ENCODE peak calls at places on chromosomes 5 and 9, in ten cellular contexts. One of them, this sample, is unnamed.

GRCh38 chr9:91047529-91047928 is 245.9 kb downstream of the SYK start:
- DNase-seq in activated CD4-positive, alpha-beta T cell treated with anti-CD3 and anti-CD28 coated beads for 24 hours: peak
- DNase-seq in stimulated activated naive CD4-positive, alpha-beta T cell: no peak
- DNase-seq in memory B cell: no peak
- DNase-seq in activated effector memory CD4-positive, alpha-beta T cell treated with anti-CD3 and anti-CD28 coated beads, Interleukin-2, amount 50 U/mL, for 16 hours: peak
- DNase-seq in lung: no peak
- DNase-seq in lower lobe of right lung: no peak
- DNase-seq in AG09319: no peak
- DNase-seq in B cell: no peak
- DNase-seq in activated CD8-positive, alpha-beta memory T cell treated with anti-CD3 and anti-CD28 coated beads, Interleukin-2, amount 10 ng/mL, durations not matched to agents 7 days and 5 days: peak
- DNase-seq in this sample: no peak

GRCh38 chr9:69325409-69326212 is 596 bp downstream of the ENTREP1 start:
- DNase-seq in activated effector memory CD4-positive, alpha-beta T cell treated with anti-CD3 and anti-CD28 coated beads, Interleukin-2, amount 50 U/mL, for 16 hours: no peak
- DNase-seq in activated CD8-positive, alpha-beta memory T cell treated with anti-CD3 and anti-CD28 coated beads, Interleukin-2, amount 10 ng/mL, durations not matched to agents 7 days and 5 days: no peak
- DNase-seq in B cell: no peak
- DNase-seq in lower lobe of right lung: peak
- DNase-seq in activated CD4-positive, alpha-beta T cell treated with anti-CD3 and anti-CD28 coated beads for 24 hours: no peak
- DNase-seq in AG09319: no peak
- DNase-seq in lung: no peak
- DNase-seq in stimulated activated naive CD4-positive, alpha-beta T cell: no peak
- DNase-seq in memory B cell: no peak
- DNase-seq in this sample: no peak

GRCh38 chr9:5633243-5633642 is 4.3 kb downstream of the RIC1 start:
- DNase-seq in AG09319: no peak
- DNase-seq in activated effector memory CD4-positive, alpha-beta T cell treated with anti-CD3 and anti-CD28 coated beads, Interleukin-2, amount 50 U/mL, for 16 hours: no peak
- DNase-seq in memory B cell: no peak
- DNase-seq in stimulated activated naive CD4-positive, alpha-beta T cell: no peak
- DNase-seq in activated CD8-positive, alpha-beta memory T cell treated with anti-CD3 and anti-CD28 coated beads, Interleukin-2, amount 10 ng/mL, durations not matched to agents 7 days and 5 days: no peak
- DNase-seq in lung: no peak
- DNase-seq in activated CD4-positive, alpha-beta T cell treated with anti-CD3 and anti-CD28 coated beads for 24 hours: no peak
- DNase-seq in lower lobe of right lung: no peak
- DNase-seq in B cell: no peak
- DNase-seq in this sample: no peak

GRCh38 chr9:32899181-32899580 is 102.2 kb downstream of the APTX start:
- DNase-seq in AG09319: no peak
- DNase-seq in lower lobe of right lung: no peak
- DNase-seq in lung: no peak
- DNase-seq in activated effector memory CD4-positive, alpha-beta T cell treated with anti-CD3 and anti-CD28 coated beads, Interleukin-2, amount 50 U/mL, for 16 hours: no peak
- DNase-seq in memory B cell: no peak
- DNase-seq in stimulated activated naive CD4-positive, alpha-beta T cell: no peak
- DNase-seq in activated CD4-positive, alpha-beta T cell treated with anti-CD3 and anti-CD28 coated beads for 24 hours: no peak
- DNase-seq in B cell: no peak
- DNase-seq in activated CD8-positive, alpha-beta memory T cell treated with anti-CD3 and anti-CD28 coated beads, Interleukin-2, amount 10 ng/mL, durations not matched to agents 7 days and 5 days: no peak
- DNase-seq in this sample: no peak

GRCh38 chr9:88993327-88993726 is 2.1 kb downstream of the S1PR3 start:
- DNase-seq in B cell: no peak
- DNase-seq in activated CD8-positive, alpha-beta memory T cell treated with anti-CD3 and anti-CD28 coated beads, Interleukin-2, amount 10 ng/mL, durations not matched to agents 7 days and 5 days: no peak
- DNase-seq in activated effector memory CD4-positive, alpha-beta T cell treated with anti-CD3 and anti-CD28 coated beads, Interleukin-2, amount 50 U/mL, for 16 hours: no peak
- DNase-seq in lung: no peak
- DNase-seq in AG09319: no peak
- DNase-seq in memory B cell: no peak
- DNase-seq in lower lobe of right lung: no peak
- DNase-seq in stimulated activated naive CD4-positive, alpha-beta T cell: no peak
- DNase-seq in activated CD4-positive, alpha-beta T cell treated with anti-CD3 and anti-CD28 coated beads for 24 hours: no peak
- DNase-seq in this sample: no peak

GRCh38 chr5:152556779-152557178 is 151.7 kb upstream of the NMUR2 start:
- DNase-seq in B cell: no peak
- DNase-seq in AG09319: no peak
- DNase-seq in activated CD8-positive, alpha-beta memory T cell treated with anti-CD3 and anti-CD28 coated beads, Interleukin-2, amount 10 ng/mL, durations not matched to agents 7 days and 5 days: no peak
- DNase-seq in stimulated activated naive CD4-positive, alpha-beta T cell: no peak
- DNase-seq in activated effector memory CD4-positive, alpha-beta T cell treated with anti-CD3 and anti-CD28 coated beads, Interleukin-2, amount 50 U/mL, for 16 hours: no peak
- DNase-seq in lung: no peak
- DNase-seq in memory B cell: no peak
- DNase-seq in activated CD4-positive, alpha-beta T cell treated with anti-CD3 and anti-CD28 coated beads for 24 hours: no peak
- DNase-seq in lower lobe of right lung: no peak
- DNase-seq in this sample: peak

GRCh38 chr5:43037929-43038510 is 2.1 kb downstream of the ANXA2R start:
- DNase-seq in B cell: peak
- DNase-seq in lung: no peak
- DNase-seq in lower lobe of right lung: no peak
- DNase-seq in AG09319: no peak
- DNase-seq in stimulated activated naive CD4-positive, alpha-beta T cell: peak
- DNase-seq in activated CD8-positive, alpha-beta memory T cell treated with anti-CD3 and anti-CD28 coated beads, Interleukin-2, amount 10 ng/mL, durations not matched to agents 7 days and 5 days: peak
- DNase-seq in activated effector memory CD4-positive, alpha-beta T cell treated with anti-CD3 and anti-CD28 coated beads, Interleukin-2, amount 50 U/mL, for 16 hours: peak
- DNase-seq in memory B cell: peak
- DNase-seq in activated CD4-positive, alpha-beta T cell treated with anti-CD3 and anti-CD28 coated beads for 24 hours: no peak
- DNase-seq in this sample: no peak

GRCh38 chr5:174571662-174572397 is 152.6 kb upstream of the MSX2 start:
- DNase-seq in lung: peak
- DNase-seq in stimulated activated naive CD4-positive, alpha-beta T cell: no peak
- DNase-seq in lower lobe of right lung: no peak
- DNase-seq in activated effector memory CD4-positive, alpha-beta T cell treated with anti-CD3 and anti-CD28 coated beads, Interleukin-2, amount 50 U/mL, for 16 hours: no peak
- DNase-seq in activated CD8-positive, alpha-beta memory T cell treated with anti-CD3 and anti-CD28 coated beads, Interleukin-2, amount 10 ng/mL, durations not matched to agents 7 days and 5 days: no peak
- DNase-seq in B cell: no peak
- DNase-seq in activated CD4-positive, alpha-beta T cell treated with anti-CD3 and anti-CD28 coated beads for 24 hours: no peak
- DNase-seq in AG09319: peak
- DNase-seq in memory B cell: no peak
- DNase-seq in this sample: no peak

GRCh38 chr9:20040991-20041606 is 252.3 kb upstream of the SLC24A2 start:
- DNase-seq in stimulated activated naive CD4-positive, alpha-beta T cell: no peak
- DNase-seq in lower lobe of right lung: no peak
- DNase-seq in lung: no peak
- DNase-seq in memory B cell: no peak
- DNase-seq in AG09319: no peak
- DNase-seq in activated CD4-positive, alpha-beta T cell treated with anti-CD3 and anti-CD28 coated beads for 24 hours: no peak
- DNase-seq in activated CD8-positive, alpha-beta memory T cell treated with anti-CD3 and anti-CD28 coated beads, Interleukin-2, amount 10 ng/mL, durations not matched to agents 7 days and 5 days: no peak
- DNase-seq in activated effector memory CD4-positive, alpha-beta T cell treated with anti-CD3 and anti-CD28 coated beads, Interleukin-2, amount 50 U/mL, for 16 hours: no peak
- DNase-seq in B cell: no peak
- DNase-seq in this sample: peak

GRCh38 chr9:83027153-83027867 is 35.6 kb downstream of the RASEF start:
- DNase-seq in activated CD4-positive, alpha-beta T cell treated with anti-CD3 and anti-CD28 coated beads for 24 hours: no peak
- DNase-seq in stimulated activated naive CD4-positive, alpha-beta T cell: no peak
- DNase-seq in lung: no peak
- DNase-seq in activated effector memory CD4-positive, alpha-beta T cell treated with anti-CD3 and anti-CD28 coated beads, Interleukin-2, amount 50 U/mL, for 16 hours: no peak
- DNase-seq in memory B cell: no peak
- DNase-seq in B cell: no peak
- DNase-seq in activated CD8-positive, alpha-beta memory T cell treated with anti-CD3 and anti-CD28 coated beads, Interleukin-2, amount 10 ng/mL, durations not matched to agents 7 days and 5 days: no peak
- DNase-seq in AG09319: peak
- DNase-seq in lower lobe of right lung: no peak
- DNase-seq in this sample: no peak

GRCh38 chr9:35923927-35924763 is 14.9 kb downstream of the SPAAR start:
- DNase-seq in B cell: no peak
- DNase-seq in memory B cell: no peak
- DNase-seq in activated CD4-positive, alpha-beta T cell treated with anti-CD3 and anti-CD28 coated beads for 24 hours: peak
- DNase-seq in stimulated activated naive CD4-positive, alpha-beta T cell: no peak
- DNase-seq in AG09319: peak
- DNase-seq in activated effector memory CD4-positive, alpha-beta T cell treated with anti-CD3 and anti-CD28 coated beads, Interleukin-2, amount 50 U/mL, for 16 hours: peak
- DNase-seq in lung: no peak
- DNase-seq in activated CD8-positive, alpha-beta memory T cell treated with anti-CD3 and anti-CD28 coated beads, Interleukin-2, amount 10 ng/mL, durations not matched to agents 7 days and 5 days: no peak
- DNase-seq in lower lobe of right lung: no peak
- DNase-seq in this sample: peak

GRCh38 chr5:80206282-80206681 is 49.6 kb downstream of the SERINC5 start:
- DNase-seq in B cell: no peak
- DNase-seq in activated CD8-positive, alpha-beta memory T cell treated with anti-CD3 and anti-CD28 coated beads, Interleukin-2, amount 10 ng/mL, durations not matched to agents 7 days and 5 days: no peak
- DNase-seq in lung: no peak
- DNase-seq in activated effector memory CD4-positive, alpha-beta T cell treated with anti-CD3 and anti-CD28 coated beads, Interleukin-2, amount 50 U/mL, for 16 hours: no peak
- DNase-seq in lower lobe of right lung: no peak
- DNase-seq in stimulated activated naive CD4-positive, alpha-beta T cell: no peak
- DNase-seq in activated CD4-positive, alpha-beta T cell treated with anti-CD3 and anti-CD28 coated beads for 24 hours: no peak
- DNase-seq in AG09319: no peak
- DNase-seq in memory B cell: no peak
- DNase-seq in this sample: no peak

GRCh38 chr5:73858786-73859185 is 232.8 kb downstream of the ARHGEF28 start:
- DNase-seq in activated CD4-positive, alpha-beta T cell treated with anti-CD3 and anti-CD28 coated beads for 24 hours: no peak
- DNase-seq in B cell: no peak
- DNase-seq in stimulated activated naive CD4-positive, alpha-beta T cell: no peak
- DNase-seq in activated effector memory CD4-positive, alpha-beta T cell treated with anti-CD3 and anti-CD28 coated beads, Interleukin-2, amount 50 U/mL, for 16 hours: no peak
- DNase-seq in AG09319: no peak
- DNase-seq in lower lobe of right lung: no peak
- DNase-seq in lung: no peak
- DNase-seq in memory B cell: no peak
- DNase-seq in activated CD8-positive, alpha-beta memory T cell treated with anti-CD3 and anti-CD28 coated beads, Interleukin-2, amount 10 ng/mL, durations not matched to agents 7 days and 5 days: no peak
- DNase-seq in this sample: no peak

GRCh38 chr5:154236-154635 is 37.1 kb upstream of the LRRC14B start:
- DNase-seq in activated CD8-positive, alpha-beta memory T cell treated with anti-CD3 and anti-CD28 coated beads, Interleukin-2, amount 10 ng/mL, durations not matched to agents 7 days and 5 days: no peak
- DNase-seq in memory B cell: no peak
- DNase-seq in B cell: no peak
- DNase-seq in stimulated activated naive CD4-positive, alpha-beta T cell: no peak
- DNase-seq in AG09319: no peak
- DNase-seq in activated CD4-positive, alpha-beta T cell treated with anti-CD3 and anti-CD28 coated beads for 24 hours: no peak
- DNase-seq in lower lobe of right lung: no peak
- DNase-seq in activated effector memory CD4-positive, alpha-beta T cell treated with anti-CD3 and anti-CD28 coated beads, Interleukin-2, amount 50 U/mL, for 16 hours: no peak
- DNase-seq in lung: no peak
- DNase-seq in this sample: no peak

GRCh38 chr9:134361426-134361825 is 35.2 kb downstream of the RXRA start:
- DNase-seq in AG09319: no peak
- DNase-seq in activated CD4-positive, alpha-beta T cell treated with anti-CD3 and anti-CD28 coated beads for 24 hours: no peak
- DNase-seq in lung: no peak
- DNase-seq in activated effector memory CD4-positive, alpha-beta T cell treated with anti-CD3 and anti-CD28 coated beads, Interleukin-2, amount 50 U/mL, for 16 hours: no peak
- DNase-seq in lower lobe of right lung: no peak
- DNase-seq in activated CD8-positive, alpha-beta memory T cell treated with anti-CD3 and anti-CD28 coated beads, Interleukin-2, amount 10 ng/mL, durations not matched to agents 7 days and 5 days: no peak
- DNase-seq in stimulated activated naive CD4-positive, alpha-beta T cell: no peak
- DNase-seq in memory B cell: no peak
- DNase-seq in B cell: no peak
- DNase-seq in this sample: no peak

GRCh38 chr5:141150215-141150992 is 547 bp downstream of the PCDHB6 start:
- DNase-seq in stimulated activated naive CD4-positive, alpha-beta T cell: no peak
- DNase-seq in activated CD4-positive, alpha-beta T cell treated with anti-CD3 and anti-CD28 coated beads for 24 hours: no peak
- DNase-seq in AG09319: no peak
- DNase-seq in activated effector memory CD4-positive, alpha-beta T cell treated with anti-CD3 and anti-CD28 coated beads, Interleukin-2, amount 50 U/mL, for 16 hours: no peak
- DNase-seq in memory B cell: no peak
- DNase-seq in B cell: no peak
- DNase-seq in activated CD8-positive, alpha-beta memory T cell treated with anti-CD3 and anti-CD28 coated beads, Interleukin-2, amount 10 ng/mL, durations not matched to agents 7 days and 5 days: no peak
- DNase-seq in lung: no peak
- DNase-seq in lower lobe of right lung: no peak
- DNase-seq in this sample: no peak

GRCh38 chr5:97628011-97628410 is 445.0 kb upstream of the RIOK2 start:
- DNase-seq in activated effector memory CD4-positive, alpha-beta T cell treated with anti-CD3 and anti-CD28 coated beads, Interleukin-2, amount 50 U/mL, for 16 hours: no peak
- DNase-seq in lung: no peak
- DNase-seq in stimulated activated naive CD4-positive, alpha-beta T cell: no peak
- DNase-seq in memory B cell: no peak
- DNase-seq in AG09319: no peak
- DNase-seq in lower lobe of right lung: no peak
- DNase-seq in activated CD8-positive, alpha-beta memory T cell treated with anti-CD3 and anti-CD28 coated beads, Interleukin-2, amount 10 ng/mL, durations not matched to agents 7 days and 5 days: no peak
- DNase-seq in activated CD4-positive, alpha-beta T cell treated with anti-CD3 and anti-CD28 coated beads for 24 hours: no peak
- DNase-seq in B cell: no peak
- DNase-seq in this sample: no peak

GRCh38 chr9:132647806-132648205 is 22.0 kb downstream of the DDX31 start:
- DNase-seq in AG09319: no peak
- DNase-seq in memory B cell: no peak
- DNase-seq in lung: no peak
- DNase-seq in stimulated activated naive CD4-positive, alpha-beta T cell: no peak
- DNase-seq in B cell: no peak
- DNase-seq in activated CD8-positive, alpha-beta memory T cell treated with anti-CD3 and anti-CD28 coated beads, Interleukin-2, amount 10 ng/mL, durations not matched to agents 7 days and 5 days: no peak
- DNase-seq in activated effector memory CD4-positive, alpha-beta T cell treated with anti-CD3 and anti-CD28 coated beads, Interleukin-2, amount 50 U/mL, for 16 hours: no peak
- DNase-seq in activated CD4-positive, alpha-beta T cell treated with anti-CD3 and anti-CD28 coated beads for 24 hours: no peak
- DNase-seq in lower lobe of right lung: no peak
- DNase-seq in this sample: no peak

GRCh38 chr9:13860019-13860418 is 453.9 kb downstream of the NFIB start:
- DNase-seq in activated CD4-positive, alpha-beta T cell treated with anti-CD3 and anti-CD28 coated beads for 24 hours: no peak
- DNase-seq in B cell: no peak
- DNase-seq in activated CD8-positive, alpha-beta memory T cell treated with anti-CD3 and anti-CD28 coated beads, Interleukin-2, amount 10 ng/mL, durations not matched to agents 7 days and 5 days: no peak
- DNase-seq in stimulated activated naive CD4-positive, alpha-beta T cell: no peak
- DNase-seq in memory B cell: no peak
- DNase-seq in lung: no peak
- DNase-seq in activated effector memory CD4-positive, alpha-beta T cell treated with anti-CD3 and anti-CD28 coated beads, Interleukin-2, amount 50 U/mL, for 16 hours: no peak
- DNase-seq in lower lobe of right lung: no peak
- DNase-seq in AG09319: no peak
- DNase-seq in this sample: no peak

GRCh38 chr9:133686642-133687575 is 50.7 kb downstream of the DBH start:
- DNase-seq in AG09319: no peak
- DNase-seq in activated CD8-positive, alpha-beta memory T cell treated with anti-CD3 and anti-CD28 coated beads, Interleukin-2, amount 10 ng/mL, durations not matched to agents 7 days and 5 days: no peak
- DNase-seq in lung: peak
- DNase-seq in lower lobe of right lung: peak
- DNase-seq in memory B cell: no peak
- DNase-seq in activated effector memory CD4-positive, alpha-beta T cell treated with anti-CD3 and anti-CD28 coated beads, Interleukin-2, amount 50 U/mL, for 16 hours: no peak
- DNase-seq in stimulated activated naive CD4-positive, alpha-beta T cell: no peak
- DNase-seq in B cell: no peak
- DNase-seq in activated CD4-positive, alpha-beta T cell treated with anti-CD3 and anti-CD28 coated beads for 24 hours: no peak
- DNase-seq in this sample: peak

GRCh38 chr9:134854541-134854981 is 26.0 kb upstream of the FCN2 start:
- DNase-seq in AG09319: no peak
- DNase-seq in stimulated activated naive CD4-positive, alpha-beta T cell: no peak
- DNase-seq in activated effector memory CD4-positive, alpha-beta T cell treated with anti-CD3 and anti-CD28 coated beads, Interleukin-2, amount 50 U/mL, for 16 hours: no peak
- DNase-seq in lower lobe of right lung: peak
- DNase-seq in activated CD4-positive, alpha-beta T cell treated with anti-CD3 and anti-CD28 coated beads for 24 hours: no peak
- DNase-seq in memory B cell: no peak
- DNase-seq in B cell: no peak
- DNase-seq in lung: no peak
- DNase-seq in activated CD8-positive, alpha-beta memory T cell treated with anti-CD3 and anti-CD28 coated beads, Interleukin-2, amount 10 ng/mL, durations not matched to agents 7 days and 5 days: no peak
- DNase-seq in this sample: no peak

GRCh38 chr9:34185778-34186551 is 7.1 kb downstream of the UBAP1 start:
- DNase-seq in activated effector memory CD4-positive, alpha-beta T cell treated with anti-CD3 and anti-CD28 coated beads, Interleukin-2, amount 50 U/mL, for 16 hours: no peak
- DNase-seq in memory B cell: no peak
- DNase-seq in activated CD4-positive, alpha-beta T cell treated with anti-CD3 and anti-CD28 coated beads for 24 hours: no peak
- DNase-seq in stimulated activated naive CD4-positive, alpha-beta T cell: no peak
- DNase-seq in lung: peak
- DNase-seq in activated CD8-positive, alpha-beta memory T cell treated with anti-CD3 and anti-CD28 coated beads, Interleukin-2, amount 10 ng/mL, durations not matched to agents 7 days and 5 days: peak
- DNase-seq in lower lobe of right lung: no peak
- DNase-seq in B cell: peak
- DNase-seq in AG09319: peak
- DNase-seq in this sample: no peak

GRCh38 chr5:142280066-142281011 is 44.5 kb downstream of the SPRY4 start:
- DNase-seq in lung: no peak
- DNase-seq in activated effector memory CD4-positive, alpha-beta T cell treated with anti-CD3 and anti-CD28 coated beads, Interleukin-2, amount 50 U/mL, for 16 hours: no peak
- DNase-seq in AG09319: no peak
- DNase-seq in B cell: no peak
- DNase-seq in stimulated activated naive CD4-positive, alpha-beta T cell: no peak
- DNase-seq in activated CD8-positive, alpha-beta memory T cell treated with anti-CD3 and anti-CD28 coated beads, Interleukin-2, amount 10 ng/mL, durations not matched to agents 7 days and 5 days: no peak
- DNase-seq in activated CD4-positive, alpha-beta T cell treated with anti-CD3 and anti-CD28 coated beads for 24 hours: no peak
- DNase-seq in memory B cell: no peak
- DNase-seq in lower lobe of right lung: no peak
- DNase-seq in this sample: no peak

GRCh38 chr9:134059661-134060395 is 8.0 kb downstream of the BRD3 start:
- DNase-seq in AG09319: no peak
- DNase-seq in lower lobe of right lung: peak
- DNase-seq in activated effector memory CD4-positive, alpha-beta T cell treated with anti-CD3 and anti-CD28 coated beads, Interleukin-2, amount 50 U/mL, for 16 hours: peak
- DNase-seq in stimulated activated naive CD4-positive, alpha-beta T cell: no peak
- DNase-seq in activated CD8-positive, alpha-beta memory T cell treated with anti-CD3 and anti-CD28 coated beads, Interleukin-2, amount 10 ng/mL, durations not matched to agents 7 days and 5 days: no peak
- DNase-seq in memory B cell: peak
- DNase-seq in lung: no peak
- DNase-seq in activated CD4-positive, alpha-beta T cell treated with anti-CD3 and anti-CD28 coated beads for 24 hours: no peak
- DNase-seq in B cell: peak
- DNase-seq in this sample: no peak

GRCh38 chr9:89078860-89079259 is 87.6 kb downstream of the S1PR3 start:
- DNase-seq in B cell: no peak
- DNase-seq in activated CD8-positive, alpha-beta memory T cell treated with anti-CD3 and anti-CD28 coated beads, Interleukin-2, amount 10 ng/mL, durations not matched to agents 7 days and 5 days: no peak
- DNase-seq in stimulated activated naive CD4-positive, alpha-beta T cell: no peak
- DNase-seq in activated effector memory CD4-positive, alpha-beta T cell treated with anti-CD3 and anti-CD28 coated beads, Interleukin-2, amount 50 U/mL, for 16 hours: no peak
- DNase-seq in memory B cell: no peak
- DNase-seq in lower lobe of right lung: no peak
- DNase-seq in AG09319: peak
- DNase-seq in lung: no peak
- DNase-seq in activated CD4-positive, alpha-beta T cell treated with anti-CD3 and anti-CD28 coated beads for 24 hours: no peak
- DNase-seq in this sample: no peak

GRCh38 chr9:97802276-97802675 is 50.8 kb upstream of the FOXE1 start:
- DNase-seq in memory B cell: no peak
- DNase-seq in stimulated activated naive CD4-positive, alpha-beta T cell: no peak
- DNase-seq in activated effector memory CD4-positive, alpha-beta T cell treated with anti-CD3 and anti-CD28 coated beads, Interleukin-2, amount 50 U/mL, for 16 hours: no peak
- DNase-seq in activated CD4-positive, alpha-beta T cell treated with anti-CD3 and anti-CD28 coated beads for 24 hours: no peak
- DNase-seq in activated CD8-positive, alpha-beta memory T cell treated with anti-CD3 and anti-CD28 coated beads, Interleukin-2, amount 10 ng/mL, durations not matched to agents 7 days and 5 days: no peak
- DNase-seq in B cell: no peak
- DNase-seq in lower lobe of right lung: no peak
- DNase-seq in AG09319: no peak
- DNase-seq in lung: no peak
- DNase-seq in this sample: no peak

GRCh38 chr5:113359419-113359818 is 75.4 kb downstream of the TSSK1B start:
- DNase-seq in AG09319: no peak
- DNase-seq in stimulated activated naive CD4-positive, alpha-beta T cell: no peak
- DNase-seq in lung: no peak
- DNase-seq in activated CD4-positive, alpha-beta T cell treated with anti-CD3 and anti-CD28 coated beads for 24 hours: no peak
- DNase-seq in activated effector memory CD4-positive, alpha-beta T cell treated with anti-CD3 and anti-CD28 coated beads, Interleukin-2, amount 50 U/mL, for 16 hours: no peak
- DNase-seq in lower lobe of right lung: no peak
- DNase-seq in memory B cell: no peak
- DNase-seq in activated CD8-positive, alpha-beta memory T cell treated with anti-CD3 and anti-CD28 coated beads, Interleukin-2, amount 10 ng/mL, durations not matched to agents 7 days and 5 days: no peak
- DNase-seq in B cell: no peak
- DNase-seq in this sample: no peak

GRCh38 chr5:139043127-139043905 is 154.9 kb downstream of the SIL1 start:
- DNase-seq in AG09319: no peak
- DNase-seq in lung: no peak
- DNase-seq in activated CD8-positive, alpha-beta memory T cell treated with anti-CD3 and anti-CD28 coated beads, Interleukin-2, amount 10 ng/mL, durations not matched to agents 7 days and 5 days: no peak
- DNase-seq in memory B cell: no peak
- DNase-seq in activated CD4-positive, alpha-beta T cell treated with anti-CD3 and anti-CD28 coated beads for 24 hours: no peak
- DNase-seq in B cell: no peak
- DNase-seq in stimulated activated naive CD4-positive, alpha-beta T cell: no peak
- DNase-seq in activated effector memory CD4-positive, alpha-beta T cell treated with anti-CD3 and anti-CD28 coated beads, Interleukin-2, amount 50 U/mL, for 16 hours: no peak
- DNase-seq in lower lobe of right lung: no peak
- DNase-seq in this sample: no peak

This sample was measured in anterior cingulate cortex.